ENCODE peak calls at places on chromosomes 4 and X, in five cellular contexts. Q is T-helper 2 cell, K is Right ventricle myocardium superior, Z is T-helper 1 cell, O is activated T-helper 1 cell treated with Interleukin-2 at 50 U/mL for 16 hours. R is an unnamed sample.

GRCh38 chr4:89000844-89001360 is 56.1 kb downstream of the FAM13A start:
- DNase-seq in Q (no peak), K (no peak), Z (no peak), O (no peak), R (no peak)

GRCh38 chrX:101740642-101741041 is 81.0 kb upstream of the ARMCX2 start:
- DNase-seq in Q (no peak), K (no peak), Z (no peak), O (no peak), R (no peak)

GRCh38 chr4:134567461-134567860 is 365.9 kb upstream of the PABPC4L start:
- DNase-seq in Q (no peak), K (no peak), Z (no peak), O (no peak), R (no peak)

GRCh38 chrX:115147220-115147619 is 42.0 kb upstream of the RBMXL3 start:
- DNase-seq in Q (no peak), K (no peak), Z (no peak), O (no peak), R (no peak)

GRCh38 chr4:26088433-26088928 is 174.5 kb downstream of the SMIM20 start:
- DNase-seq in Q (peak), K (no peak), Z (no peak), O (no peak), R (no peak)

GRCh38 chrX:88135735-88136134 is 611.3 kb upstream of the CPXCR1 start:
- DNase-seq in Q (no peak), K (no peak), Z (no peak), O (no peak), R (no peak)

GRCh38 chrX:140687706-140688105 is 21.9 kb upstream of the LINC00632 start:
- DNase-seq in Q (no peak), K (no peak), Z (no peak), O (no peak), R (no peak)

GRCh38 chr4:184462724-184463123 is 11.6 kb downstream of the IRF2 start:
- DNase-seq in Q (no peak), K (no peak), Z (no peak), O (no peak), R (no peak)

GRCh38 chrX:10986616-10987015 is 124.5 kb upstream of the HCCS start:
- DNase-seq in Q (no peak), K (no peak), Z (no peak), O (no peak), R (no peak)

GRCh38 chr4:8725071-8725841 is 132.7 kb downstream of the CPZ start:
- DNase-seq in Q (no peak), K (peak), Z (no peak), O (no peak), R (no peak)

GRCh38 chr4:150302553-150302952 is 224.3 kb downstream of the DCLK2 start:
- DNase-seq in Q (no peak), K (no peak), Z (no peak), O (no peak), R (no peak)

GRCh38 chr4:147943159-147943638 is 211.3 kb downstream of the ARHGAP10 start:
- DNase-seq in Q (peak), K (no peak), Z (no peak), O (no peak), R (no peak)

GRCh38 chr4:116357758-116358157 is 727.6 kb downstream of the TRAM1L1 start:
- DNase-seq in Q (no peak), K (no peak), Z (no peak), O (no peak), R (no peak)

GRCh38 chrX:5957506-5957905 is 271.2 kb downstream of the NLGN4X start:
- DNase-seq in Q (no peak), K (no peak), Z (no peak), O (no peak), R (no peak)

GRCh38 chr4:40254961-40255721 is 58.3 kb downstream of the RHOH start:
- DNase-seq in Q (no peak), K (no peak), Z (no peak), O (no peak), R (no peak)

GRCh38 chr4:11878241-11878640 is 449.5 kb upstream of the HS3ST1 start:
- DNase-seq in Q (no peak), K (no peak), Z (no peak), O (no peak), R (no peak)

GRCh38 chrX:39869846-39870601 is 227.7 kb downstream of the BCOR start:
- DNase-seq in Q (peak), K (no peak), Z (peak), O (peak), R (no peak)

GRCh38 chr4:103152381-103152780 is 45.8 kb downstream of the CENPE start:
- DNase-seq in Q (no peak), K (no peak), Z (no peak), O (no peak), R (no peak)

GRCh38 chrX:134406230-134406794 is 53.7 kb upstream of the HPRT1 start:
- DNase-seq in Q (no peak), K (no peak), Z (no peak), O (no peak), R (no peak)

GRCh38 chr4:96149911-96150310 is 310.0 kb downstream of the PDHA2 start:
- DNase-seq in Q (no peak), K (no peak), Z (no peak), O (no peak), R (no peak)

GRCh38 chr4:8723222-8723980 is 130.8 kb downstream of the CPZ start:
- DNase-seq in Q (no peak), K (no peak), Z (no peak), O (no peak), R (no peak)

GRCh38 chrX:94058728-94059382 is 384.8 kb downstream of the FAM133A start:
- DNase-seq in Q (no peak), K (no peak), Z (no peak), O (no peak), R (peak)

GRCh38 chrX:93673056-93673868 is at the start of gene NAP1L3:
- DNase-seq in Q (peak), K (peak), Z (peak), O (peak), R (peak)

GRCh38 chrX:23919706-23920320 is 12.0 kb downstream of the CXorf58 start:
- DNase-seq in Q (no peak), K (no peak), Z (no peak), O (no peak), R (no peak)

GRCh38 chrX:79933938-79934337 is 80.6 kb upstream of the TBX22 start:
- DNase-seq in Q (no peak), K (no peak), Z (no peak), O (no peak), R (no peak)

GRCh38 chr4:82500830-82501229 is 61.0 kb downstream of the TMEM150C start:
- DNase-seq in Q (no peak), K (no peak), Z (no peak), O (no peak), R (no peak)

GRCh38 chr4:112112590-112113170 is 32.6 kb upstream of the FAM241A start:
- DNase-seq in Q (no peak), K (no peak), Z (no peak), O (no peak), R (no peak)